ENCODE peak calls at places on chromosomes 6 and 20, in nine cellular contexts. E is nucleus accumbens, G is endothelial cell, T is NCI-H1105 treated with DMSO at 0.1 percent for 48 hours, R is cardiac fibroblast, I is GM10248, Y is fibroblast of lung, L is iPS-NIHi11, J is activated B cell treated with CpG ODN at 0.5 μM for 24 hours. Q is an unnamed sample.

GRCh38 chr6:111591370-111591900 is 14.2 kb downstream of the TRAF3IP2 start:
- DNase-seq in E (no peak), G (no peak), T (no peak), R (peak), I (no peak), Y (peak), L (no peak), J (no peak), Q (no peak)

GRCh38 chr20:63215101-63216040 is 560 bp downstream of the YTHDF1 start:
- DNase-seq in E (no peak), G (peak), T (peak), R (peak), I (peak), Y (peak), L (peak), J (no peak), Q (no peak)

GRCh38 chr6:169961772-169962561 is 210.5 kb downstream of the ERMARD start:
- DNase-seq in E (no peak), G (peak), T (no peak), R (no peak), I (no peak), Y (no peak), L (peak), J (peak), Q (no peak)

GRCh38 chr6:34090495-34090894 is 55.4 kb downstream of the GRM4 start:
- DNase-seq in E (no peak), G (no peak), T (no peak), R (no peak), I (no peak), Y (no peak), L (no peak), J (no peak), Q (no peak)

GRCh38 chr6:18371576-18371975 is 15.6 kb upstream of the RNF144B start:
- DNase-seq in E (no peak), G (no peak), T (no peak), R (no peak), I (no peak), Y (no peak), L (no peak), J (no peak), Q (no peak)

GRCh38 chr6:74671558-74672025 is 534.3 kb downstream of the COL12A1 start:
- DNase-seq in E (no peak), G (no peak), T (no peak), R (peak), I (no peak), Y (peak), L (no peak), J (no peak), Q (no peak)

GRCh38 chr6:111978826-111979225 is 75.1 kb upstream of the CCN6 start:
- DNase-seq in E (no peak), G (no peak), T (no peak), R (no peak), I (no peak), Y (peak), L (no peak), J (no peak), Q (no peak)

GRCh38 chr6:105929626-105930025 is 156.5 kb upstream of the PRDM1 start:
- DNase-seq in E (no peak), G (no peak), T (no peak), R (no peak), I (no peak), Y (no peak), L (no peak), J (no peak), Q (no peak)

GRCh38 chr6:15922510-15923307 is 206.2 kb upstream of the MYLIP start:
- DNase-seq in E (no peak), G (no peak), T (no peak), R (peak), I (no peak), Y (peak), L (no peak), J (no peak), Q (no peak)

GRCh38 chr6:37550436-37550835 is 50.7 kb upstream of the CCDC167 start:
- DNase-seq in E (no peak), G (no peak), T (no peak), R (peak), I (no peak), Y (peak), L (no peak), J (no peak), Q (no peak)

GRCh38 chr6:43953794-43954310 is 173.4 kb downstream of the MRPL14 start:
- DNase-seq in E (no peak), G (peak), T (no peak), R (peak), I (no peak), Y (no peak), L (peak), J (no peak), Q (no peak)

GRCh38 chr6:168052291-168052891 is 26.6 kb downstream of the FRMD1 start:
- DNase-seq in E (no peak), G (no peak), T (no peak), R (no peak), I (no peak), Y (no peak), L (peak), J (no peak), Q (no peak)

Q was measured in GM06990.